ENCODE peak calls at places on chromosome 10, in seven cellular contexts. R is SW480; G is amygdala; B is NCI-H510A; E is AG08396; V is stimulated activated CD8-positive, alpha-beta memory T cell treated with anti-CD3 and anti-CD28 coated beads, Interleukin-12 subunit alpha, Interleukin-12 subunit beta, amount 100 ng/mL, for 1 hour; P is colonic mucosa. U is an unnamed sample.

GRCh38 chr10:46220872-46221538 is 65.8 kb upstream of the ANTXRL start:
- DNase-seq in R (no peak), G (no peak), B (no peak), E (no peak), V (no peak), P (no peak), U (peak)

GRCh38 chr10:53697038-53697437 is 924.5 kb upstream of the MBL2 start:
- DNase-seq in R (no peak), G (no peak), B (no peak), E (no peak), V (no peak), P (no peak), U (no peak)

GRCh38 chr10:102514487-102515311 is 10.9 kb downstream of the SUFU start:
- DNase-seq in R (no peak), G (peak), B (no peak), E (no peak), V (no peak), P (no peak), U (no peak)

GRCh38 chr10:114402233-114402632 is 2.1 kb downstream of the AFAP1L2 start:
- DNase-seq in R (no peak), G (no peak), B (no peak), E (no peak), V (no peak), P (no peak), U (no peak)

GRCh38 chr10:124175701-124176100 is 82.3 kb upstream of the CHST15 start:
- DNase-seq in R (no peak), G (no peak), B (no peak), E (no peak), V (no peak), P (no peak), U (no peak)

GRCh38 chr10:23422003-23422411 is 16.9 kb upstream of the OTUD1 start:
- DNase-seq in R (peak), G (no peak), B (no peak), E (no peak), V (no peak), P (no peak), U (peak)

GRCh38 chr10:52216852-52217251 is 97.2 kb upstream of the DKK1 start:
- DNase-seq in R (peak), G (no peak), B (peak), E (no peak), V (no peak), P (peak), U (no peak)

GRCh38 chr10:45581497-45582385 is 90.8 kb downstream of the ZFAND4 start:
- DNase-seq in R (no peak), G (no peak), B (no peak), E (no peak), V (no peak), P (no peak), U (no peak)

GRCh38 chr10:112201334-112201733 is 17.8 kb upstream of the GPAM start:
- DNase-seq in R (no peak), G (no peak), B (no peak), E (no peak), V (no peak), P (no peak), U (peak)

GRCh38 chr10:124041684-124042445 is 51.5 kb downstream of the CHST15 start:
- DNase-seq in R (no peak), G (no peak), B (no peak), E (peak), V (no peak), P (no peak), U (no peak)

GRCh38 chr10:37268266-37268665 is 142.9 kb downstream of the ANKRD30A start:
- DNase-seq in R (no peak), G (no peak), B (no peak), E (no peak), V (no peak), P (no peak), U (no peak)

GRCh38 chr10:95467162-95467599 is 94.0 kb downstream of the SORBS1 start:
- DNase-seq in R (peak), G (no peak), B (no peak), E (no peak), V (no peak), P (peak), U (no peak)

GRCh38 chr10:46106410-46107255 is 60.6 kb upstream of the MSMB start:
- DNase-seq in R (peak), G (peak), B (peak), E (peak), V (no peak), P (peak), U (peak)

GRCh38 chr10:988667-989545 is 672 bp downstream of the GTPBP4 start:
- DNase-seq in R (no peak), G (no peak), B (no peak), E (no peak), V (no peak), P (no peak), U (no peak)

GRCh38 chr10:120422459-120422858 is 34.6 kb upstream of the PLPP4 start:
- DNase-seq in R (peak), G (no peak), B (no peak), E (peak), V (no peak), P (no peak), U (no peak)

GRCh38 chr10:117137911-117138642 is at the start of gene VAX1:
- DNase-seq in R (no peak), G (no peak), B (no peak), E (peak), V (no peak), P (no peak), U (no peak)

GRCh38 chr10:110226926-110227641 is 19.7 kb downstream of the MXI1 start:
- DNase-seq in R (peak), G (peak), B (peak), E (peak), V (no peak), P (peak), U (no peak)

GRCh38 chr10:113842171-113842570 is 11.7 kb downstream of the DCLRE1A start:
- DNase-seq in R (no peak), G (no peak), B (no peak), E (no peak), V (no peak), P (no peak), U (no peak)

GRCh38 chr10:5343561-5343960 is 21.2 kb upstream of the UCN3 start:
- DNase-seq in R (peak), G (no peak), B (no peak), E (no peak), V (no peak), P (no peak), U (no peak)

GRCh38 chr10:49309691-49310371 is 10.9 kb downstream of the C10orf71 start:
- DNase-seq in R (no peak), G (no peak), B (no peak), E (no peak), V (peak), P (no peak), U (no peak)

GRCh38 chr10:12868229-12868628 is 133.3 kb downstream of the CCDC3 start:
- DNase-seq in R (peak), G (no peak), B (no peak), E (no peak), V (no peak), P (no peak), U (no peak)

GRCh38 chr10:44564801-44565200 is 179.9 kb upstream of the CXCL12 start:
- DNase-seq in R (no peak), G (no peak), B (no peak), E (no peak), V (no peak), P (no peak), U (no peak)

GRCh38 chr10:73768881-73769280 is 13.0 kb upstream of the CHCHD1 start:
- DNase-seq in R (no peak), G (no peak), B (peak), E (no peak), V (peak), P (no peak), U (no peak)

GRCh38 chr10:62178568-62178967 is 90.1 kb downstream of the RTKN2 start:
- DNase-seq in R (no peak), G (no peak), B (no peak), E (no peak), V (no peak), P (no peak), U (no peak)

GRCh38 chr10:75042292-75042974 is 69.0 kb upstream of the SAMD8 start:
- DNase-seq in R (peak), G (no peak), B (no peak), E (peak), V (no peak), P (no peak), U (no peak)

GRCh38 chr10:87674963-87675362 is 15.3 kb downstream of the PAPSS2 start:
- DNase-seq in R (no peak), G (no peak), B (no peak), E (no peak), V (no peak), P (no peak), U (no peak)

GRCh38 chr10:31578181-31578852 is 259.3 kb downstream of the ZEB1 start:
- DNase-seq in R (no peak), G (no peak), B (no peak), E (no peak), V (no peak), P (no peak), U (no peak)

GRCh38 chr10:12774219-12774894 is 227.2 kb downstream of the CCDC3 start:
- DNase-seq in R (peak), G (no peak), B (no peak), E (no peak), V (no peak), P (no peak), U (no peak)

GRCh38 chr10:88314362-88314761 is 268.8 kb downstream of the RNLS start:
- DNase-seq in R (no peak), G (no peak), B (no peak), E (no peak), V (no peak), P (no peak), U (no peak)

GRCh38 chr10:69232736-69233135 is 12.6 kb downstream of the HKDC1 start:
- DNase-seq in R (peak), G (no peak), B (no peak), E (no peak), V (no peak), P (peak), U (no peak)

GRCh38 chr10:34641147-34641912 is 173.8 kb downstream of the PARD3 start:
- DNase-seq in R (no peak), G (no peak), B (no peak), E (no peak), V (no peak), P (peak), U (no peak)

GRCh38 chr10:120950103-120950561 is 99.0 kb downstream of the WDR11 start:
- DNase-seq in R (no peak), G (no peak), B (no peak), E (peak), V (no peak), P (no peak), U (no peak)

GRCh38 chr10:64363687-64364086 is 842.5 kb downstream of the REEP3 start:
- DNase-seq in R (no peak), G (no peak), B (no peak), E (no peak), V (no peak), P (no peak), U (no peak)

GRCh38 chr10:132516771-132517725 is 20.5 kb upstream of the INPP5A start:
- DNase-seq in R (peak), G (peak), B (no peak), E (peak), V (no peak), P (peak), U (peak)

GRCh38 chr10:94405406-94405805 is 3.1 kb downstream of the TBC1D12 start:
- DNase-seq in R (no peak), G (no peak), B (no peak), E (no peak), V (no peak), P (no peak), U (no peak)

GRCh38 chr10:29820890-29821398 is 186.2 kb upstream of the SVIL start:
- DNase-seq in R (no peak), G (no peak), B (no peak), E (no peak), V (no peak), P (no peak), U (no peak)

GRCh38 chr10:132054564-132054963 is 11.2 kb upstream of the JAKMIP3 start:
- DNase-seq in R (no peak), G (no peak), B (no peak), E (no peak), V (no peak), P (no peak), U (no peak)

GRCh38 chr10:95508730-95509129 is 52.4 kb downstream of the SORBS1 start:
- DNase-seq in R (no peak), G (no peak), B (no peak), E (no peak), V (no peak), P (no peak), U (no peak)

GRCh38 chr10:74575191-74575720 is 251.1 kb upstream of the KAT6B start:
- DNase-seq in R (no peak), G (no peak), B (no peak), E (no peak), V (no peak), P (no peak), U (no peak)